ENCODE peak calls at places on chromosomes 6 and 20, in eight cellular contexts. N is transverse colon, Z is mammary epithelial cell, D is left ventricle myocardium inferior, I is PC-3, V is testis, P is heart right ventricle, A is RWPE2. J is an unnamed sample.

GRCh38 chr6:43695078-43695966 is 7.7 kb upstream of the MRPS18A start:
- DNase-seq in Z (no peak), N (peak), P (peak), V (no peak), D (peak), A (no peak), I (no peak), J (peak)

GRCh38 chr20:10716855-10717254 is 43.1 kb upstream of the JAG1 start:
- DNase-seq in Z (no peak), A (no peak), D (no peak), V (no peak), N (no peak), I (peak), P (no peak), J (peak)

GRCh38 chr6:169072127-169073042 is 181.3 kb downstream of the THBS2 start:
- DNase-seq in V (no peak), I (no peak), Z (no peak), N (no peak), A (no peak), D (no peak), P (no peak), J (no peak)

GRCh38 chr20:56986931-56987720 is 279.3 kb downstream of the BMP7 start:
- DNase-seq in P (no peak), Z (no peak), V (no peak), I (peak), A (peak), N (no peak), D (no peak), J (peak)

GRCh38 chr6:156886409-156886808 is 109.2 kb downstream of the ARID1B start:
- DNase-seq in D (no peak), N (no peak), I (no peak), Z (no peak), V (peak), P (peak), A (no peak), J (peak)

GRCh38 chr6:34593741-34594140 is 37.6 kb upstream of the SPDEF start:
- DNase-seq in Z (no peak), I (no peak), D (no peak), N (no peak), P (no peak), V (no peak), A (no peak), J (no peak)

GRCh38 chr6:10510592-10511367 is 10.4 kb upstream of the GCNT2 start:
- DNase-seq in I (peak), N (peak), V (peak), A (peak), D (peak), Z (peak), P (peak), J (peak)

GRCh38 chr6:137303436-137303835 is 84.3 kb upstream of the IFNGR1 start:
- DNase-seq in Z (no peak), A (no peak), D (no peak), N (no peak), I (no peak), P (no peak), V (no peak), J (no peak)

GRCh38 chr20:17654649-17655285 is 27.3 kb downstream of the RRBP1 start:
- DNase-seq in Z (no peak), D (no peak), P (no peak), I (peak), N (peak), A (peak), V (peak), J (peak)

GRCh38 chr6:128512296-128512695 is 8.1 kb downstream of the PTPRK start:
- DNase-seq in V (no peak), P (no peak), Z (no peak), A (no peak), I (peak), N (no peak), D (no peak), J (no peak)

GRCh38 chr20:57323034-57323433 is 6.6 kb upstream of the SPO11 start:
- DNase-seq in N (peak), I (peak), P (no peak), Z (peak), A (peak), D (no peak), V (peak), J (peak)

GRCh38 chr6:158793432-158793831 is 25.7 kb downstream of the EZR start:
- DNase-seq in D (no peak), V (no peak), P (no peak), Z (no peak), I (peak), A (no peak), N (peak), J (peak)
- TF ChIP-seq CTCF in D (peak), V (no peak), P (peak), Z (peak), I (peak), A (peak), N (no peak), J (peak)

DNA sequence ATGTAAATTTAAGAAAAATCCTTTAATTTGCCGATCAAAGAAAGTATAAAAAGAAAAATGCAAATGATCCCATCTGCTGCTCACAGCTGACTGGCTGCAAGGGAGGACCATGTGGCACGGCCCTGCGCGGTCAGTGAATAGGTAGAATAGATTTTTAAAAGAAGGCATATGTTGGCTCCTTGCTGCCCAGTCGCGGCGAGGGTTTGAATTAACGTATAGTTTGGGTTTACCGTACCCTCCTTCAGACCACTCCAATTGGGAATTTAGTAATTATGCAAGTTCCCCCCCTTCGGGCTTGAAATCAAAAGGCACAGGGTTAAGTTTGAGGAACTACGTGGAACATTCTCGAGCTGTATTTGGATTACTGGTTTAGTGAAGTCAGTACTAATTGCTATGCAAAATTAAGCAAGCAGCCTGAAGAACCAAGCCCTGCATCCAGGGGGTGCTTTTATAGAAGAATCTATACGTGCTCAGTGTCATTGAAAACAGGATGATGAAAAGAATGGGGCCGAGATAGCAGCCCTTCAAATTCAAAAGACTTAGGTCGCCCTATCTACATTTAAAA is 1.1 kb upstream of the BEND3 start:
- DNase-seq in D (no peak), A (no peak), P (no peak), I (peak), N (peak), Z (peak), V (peak), J (no peak)
- TF ChIP-seq CTCF in D (no peak), A (no peak), P (no peak), I (no peak), N (no peak), Z (no peak), V (no peak), J (no peak)

GRCh38 chr6:70221025-70221714 is 81.7 kb downstream of the COL9A1 start:
- DNase-seq in N (no peak), Z (no peak), D (no peak), V (no peak), A (no peak), I (peak), P (no peak), J (peak)
- TF ChIP-seq CTCF in N (peak), Z (peak), D (peak), V (peak), A (peak), I (peak), P (peak), J (peak)

DNA sequence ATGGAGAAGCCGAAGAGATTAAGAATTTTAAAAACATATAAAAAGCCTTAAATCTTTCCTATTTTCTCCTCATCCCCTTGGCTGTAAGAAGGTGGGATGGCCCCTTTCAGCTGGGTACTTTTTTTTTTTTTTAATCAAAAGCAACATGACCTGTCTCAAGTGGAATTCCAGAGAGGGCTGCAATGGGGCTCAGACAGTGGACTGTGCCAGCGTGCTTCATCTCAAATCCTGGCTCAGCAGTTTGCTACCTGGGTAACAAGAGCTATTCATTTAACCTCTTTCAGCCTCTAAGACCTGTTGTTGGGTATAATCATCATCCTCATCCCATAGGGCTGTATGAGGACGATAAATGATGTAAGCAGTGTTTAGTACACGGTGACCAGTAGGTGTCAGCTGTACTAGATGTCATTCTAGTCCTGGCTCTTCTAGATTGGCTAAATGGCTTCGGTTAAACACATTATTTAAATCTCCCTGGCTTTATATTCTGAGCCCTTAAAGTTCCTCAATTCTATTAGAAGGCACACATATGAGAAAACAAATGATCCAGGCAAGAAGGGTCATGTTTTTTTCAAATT is 6.9 kb upstream of the PPP1R3G start:
- DNase-seq in I (peak), A (no peak), Z (no peak), P (no peak), N (no peak), D (no peak), V (no peak), J (peak)
- TF ChIP-seq CTCF in I (peak), A (no peak), Z (no peak), P (peak), N (no peak), D (peak), V (no peak), J (no peak)

DNA sequence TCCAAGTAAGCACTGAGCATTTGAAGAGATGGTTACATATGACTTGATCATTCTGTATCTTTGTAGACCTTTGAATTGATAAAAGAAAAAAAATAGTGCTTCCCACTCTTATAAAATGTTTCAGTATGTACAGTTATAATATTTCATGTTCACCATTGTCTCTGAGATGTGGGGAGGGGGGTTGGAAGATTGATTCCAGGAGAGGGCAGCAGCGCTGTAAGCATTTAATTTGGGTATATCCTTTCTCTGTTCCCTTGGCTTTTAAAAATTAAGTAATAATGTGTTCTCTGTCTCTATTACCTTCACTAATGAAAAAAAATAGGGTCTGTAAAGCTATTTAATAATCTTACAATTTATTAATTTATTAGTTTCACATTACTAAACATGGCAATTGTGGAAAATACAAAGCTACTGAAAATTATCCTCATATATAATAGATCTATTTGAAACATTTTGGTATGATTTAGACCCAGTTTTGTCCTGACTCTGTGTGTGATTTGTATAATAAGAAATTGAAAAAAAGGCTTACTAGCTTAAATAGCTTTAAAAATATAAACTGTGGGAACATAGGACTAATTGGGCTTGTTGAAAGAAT is 341.2 kb downstream of the CDKAL1 start:
- DNase-seq in N (no peak), V (peak), I (peak), Z (peak), D (no peak), A (no peak), P (no peak), J (peak)
- TF ChIP-seq CTCF in N (no peak), V (no peak), I (peak), Z (peak), D (peak), A (peak), P (peak), J (peak)

GRCh38 chr6:113980937-113981554 is 10.1 kb upstream of the HDAC2 start:
- DNase-seq in D (no peak), V (no peak), I (peak), P (no peak), Z (no peak), A (no peak), N (no peak), J (peak)
- TF ChIP-seq CTCF in D (peak), V (no peak), I (peak), P (peak), Z (peak), A (peak), N (peak), J (peak)

GRCh38 chr20:15491564-15491963 is 1081.7 kb downstream of the KIF16B start:
- DNase-seq in V (peak), N (no peak), I (peak), Z (peak), A (no peak), P (no peak), D (no peak), J (peak)
- TF ChIP-seq CTCF in V (no peak), N (no peak), I (peak), Z (peak), A (peak), P (no peak), D (no peak), J (peak)

J was measured in MCF 10A.